ENCODE peak calls at places on chromosomes 6 and 20, in eight cellular contexts. D, W, S, G, Z, E, C and H are unnamed samples.

GRCh38 chr6:151285121-151285520 is 45.4 kb downstream of the AKAP12 start:
- DNase-seq in Z (no peak), C (no peak), D (no peak), S (no peak), E (no peak), W (no peak), G (peak), H (no peak)

GRCh38 chr6:102488729-102489128 is 1095.2 kb downstream of the GRIK2 start:
- DNase-seq in W (no peak), S (no peak), C (no peak), E (no peak), G (peak), D (no peak), Z (no peak), H (no peak)

GRCh38 chr20:51985753-51986152 is 183.4 kb upstream of the SALL4 start:
- DNase-seq in W (no peak), Z (no peak), C (no peak), G (no peak), S (no peak), D (no peak), E (no peak), H (no peak)

GRCh38 chr6:79168695-79168980 is 65.8 kb downstream of the HMGN3 start:
- DNase-seq in Z (no peak), S (no peak), E (no peak), W (no peak), G (peak), C (no peak), D (no peak), H (no peak)

GRCh38 chr6:15662246-15663056 is at the start of gene DTNBP1:
- DNase-seq in G (peak), D (peak), E (no peak), S (no peak), W (peak), Z (peak), C (peak), H (peak)

GRCh38 chr20:32566379-32567374 is 18.5 kb downstream of the NOL4L start:
- DNase-seq in E (no peak), G (no peak), D (no peak), Z (no peak), W (no peak), S (no peak), C (no peak), H (no peak)

GRCh38 chr6:3388786-3389185 is 68.1 kb downstream of the SLC22A23 start:
- DNase-seq in D (no peak), Z (no peak), S (no peak), G (no peak), C (peak), W (no peak), E (no peak), H (no peak)

GRCh38 chr6:64815718-64816117 is 891.3 kb downstream of the EYS start:
- DNase-seq in W (no peak), C (no peak), G (peak), Z (no peak), D (no peak), E (no peak), S (no peak), H (no peak)

GRCh38 chr6:113875470-113875869 is 18.3 kb downstream of the MARCKS start:
- DNase-seq in E (no peak), G (peak), W (no peak), C (no peak), S (no peak), D (no peak), Z (peak), H (no peak)

GRCh38 chr20:36467076-36467999 is 74.0 kb upstream of the MYL9 start:
- DNase-seq in Z (peak), C (peak), S (no peak), D (peak), G (peak), E (peak), W (no peak), H (peak)

GRCh38 chr20:32649697-32650471 is 23.9 kb downstream of the C20orf203 start:
- DNase-seq in E (no peak), S (no peak), Z (no peak), C (no peak), G (no peak), D (no peak), W (no peak), H (no peak)

GRCh38 chr6:46549155-46549554 is 57.9 kb upstream of the RCAN2 start:
- DNase-seq in D (no peak), S (no peak), Z (no peak), E (no peak), C (no peak), W (no peak), G (peak), H (no peak)

GRCh38 chr20:57893364-57894001 is 183.7 kb upstream of the PMEPA1 start:
- DNase-seq in W (no peak), E (peak), C (no peak), Z (no peak), G (no peak), S (no peak), D (no peak), H (no peak)

GRCh38 chr6:121055572-121056163 is 278.6 kb downstream of the TBC1D32 start:
- DNase-seq in S (peak), C (peak), Z (peak), D (no peak), W (no peak), E (no peak), G (peak), H (no peak)

GRCh38 chr20:3167738-3168078 is 5.6 kb downstream of the LZTS3 start:
- DNase-seq in W (no peak), G (no peak), C (peak), Z (no peak), E (no peak), S (no peak), D (no peak), H (no peak)

GRCh38 chr6:9606435-9607134 is 808.3 kb downstream of the TFAP2A start:
- DNase-seq in G (no peak), C (no peak), S (peak), E (no peak), W (no peak), D (no peak), Z (no peak), H (no peak)

GRCh38 chr6:39476151-39476550 is 153.6 kb upstream of the KCNK16 start:
- DNase-seq in S (no peak), E (no peak), W (no peak), G (peak), C (no peak), D (no peak), Z (no peak), H (no peak)

GRCh38 chr20:3749689-3750639 is 17.5 kb downstream of the HSPA12B start:
- DNase-seq in Z (peak), D (no peak), C (peak), S (no peak), E (peak), G (no peak), W (no peak), H (no peak)

GRCh38 chr6:116088946-116089345 is 11.7 kb upstream of the NT5DC1 start:
- DNase-seq in C (no peak), W (no peak), G (no peak), S (no peak), Z (no peak), E (no peak), D (no peak), H (no peak)

GRCh38 chr6:165664553-165665383 is 1.7 kb upstream of the PDE10A start:
- DNase-seq in G (no peak), W (no peak), S (no peak), E (no peak), D (no peak), Z (no peak), C (no peak), H (no peak)

GRCh38 chr6:7341989-7342742 is 29.2 kb upstream of the SSR1 start:
- DNase-seq in G (no peak), D (no peak), W (no peak), C (no peak), E (peak), Z (no peak), S (no peak), H (no peak)

GRCh38 chr20:59751075-59751711 is 146.9 kb downstream of the PHACTR3 start:
- DNase-seq in C (peak), S (no peak), Z (peak), W (peak), G (peak), E (no peak), D (peak), H (peak)

GRCh38 chr6:33505544-33506330 is 51.4 kb downstream of the ZBTB9 start:
- DNase-seq in S (no peak), W (no peak), E (no peak), C (no peak), G (no peak), D (no peak), Z (no peak), H (no peak)